ENCODE peak calls at places on chromosome 12, in four cellular contexts. Y is GM23338, F is psoas muscle, X is breast epithelium. D is an unnamed sample.

GRCh38 chr12:47801170-47801903 is 18.4 kb downstream of the HDAC7 start:
- DNase-seq in X (no peak), F (no peak), Y (no peak), D (no peak)

GRCh38 chr12:111586986-111587385 is 12.1 kb downstream of the ATXN2 start:
- DNase-seq in F (no peak), X (no peak), Y (no peak), D (no peak)

GRCh38 chr12:48681416-48681737 is 661 bp downstream of the KANSL2 start:
- DNase-seq in Y (no peak), F (no peak), X (no peak), D (no peak)

GRCh38 chr12:47817272-47818006 is 2.3 kb downstream of the HDAC7 start:
- DNase-seq in Y (peak; percentile 41), X (no peak), F (peak; percentile 43), D (no peak)

GRCh38 chr12:100123316-100124095 is 19.2 kb downstream of the BLTP3B start:
- DNase-seq in F (no peak), X (no peak), Y (no peak), D (no peak)

GRCh38 chr12:86613306-86613705 is 357.1 kb upstream of the MGAT4C start:
- DNase-seq in X (no peak), F (no peak), Y (no peak), D (no peak)

GRCh38 chr12:6662602-6662905 is 365 bp downstream of the ING4 start:
- DNase-seq in X (no peak), Y (peak; percentile 70), F (no peak), D (no peak)

GRCh38 chr12:47028981-47029708 is 50.3 kb upstream of the PCED1B start:
- DNase-seq in F (no peak), Y (no peak), X (no peak), D (no peak)

GRCh38 chr12:107033758-107034739 is 47.1 kb upstream of the MTERF2 start:
- DNase-seq in X (no peak), Y (no peak), F (no peak), D (no peak)

GRCh38 chr12:45415393-45415817 is 199.5 kb downstream of the ANO6 start:
- DNase-seq in X (no peak), Y (no peak), F (peak; percentile 83), D (no peak)

GRCh38 chr12:118122264-118122663 is 13.7 kb upstream of the PEBP1 start:
- DNase-seq in X (no peak), Y (no peak), F (no peak), D (no peak)

GRCh38 chr12:45762185-45763110 is 32.9 kb downstream of the ARID2 start:
- DNase-seq in F (no peak), X (no peak), Y (peak; percentile 60), D (no peak)

GRCh38 chr12:6452245-6452731 is 446 bp downstream of the TAPBPL start:
- DNase-seq in F (no peak), X (no peak), Y (no peak), D (no peak)

GRCh38 chr12:103929051-103929908 is 930 bp upstream of the HSP90B1 start:
- DNase-seq in X (peak; percentile 65), Y (peak; percentile 93), F (peak; percentile 91), D (peak; percentile 89)

GRCh38 chr12:106118278-106118820 is 20.4 kb downstream of the NUAK1 start:
- DNase-seq in F (no peak), Y (no peak), X (no peak), D (no peak)

GRCh38 chr12:31906581-31907286 is 52.5 kb upstream of the RESF1 start:
- DNase-seq in Y (no peak), F (no peak), X (no peak), D (no peak)
- H3K27ac ChIP-seq in Y (no peak overlapping the region), F (no peak overlapping the region), X (no peak overlapping the region), D (no peak overlapping the region)

DNA sequence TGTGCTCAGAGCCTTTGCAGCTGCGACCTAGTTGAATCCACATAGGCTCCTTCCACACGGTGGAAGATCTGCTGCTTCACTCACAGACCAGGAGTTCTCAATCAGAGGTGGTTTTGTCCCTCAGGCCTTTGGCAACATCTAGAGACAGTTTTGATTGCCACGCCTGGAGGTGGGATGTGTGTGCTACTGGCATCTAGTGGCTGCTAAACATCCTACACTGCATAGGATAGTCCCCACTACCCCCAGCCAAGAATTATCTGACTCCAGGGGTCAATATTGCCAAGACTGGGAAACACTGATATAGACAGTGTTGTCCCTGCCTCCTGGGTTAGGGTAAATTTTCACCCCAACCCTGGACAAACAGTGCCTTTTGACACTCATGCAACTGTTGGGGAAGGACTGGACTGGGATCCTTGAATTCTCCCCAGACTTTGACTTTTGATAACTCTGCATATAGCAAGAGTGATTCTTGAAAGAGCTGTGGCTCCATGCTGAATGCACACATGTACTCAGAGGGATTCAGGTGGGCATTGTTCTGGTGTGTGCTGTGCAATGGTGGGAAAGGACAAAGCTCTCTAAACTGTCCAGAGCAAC is 39.8 kb downstream of the BAZ2A start:
- DNase-seq in X (no peak), Y (peak; percentile 67), F (no peak), D (no peak)
- TF ChIP-seq CTCF in X (no peak), Y (peak; percentile 76), F (no peak), D (no peak)

DNA sequence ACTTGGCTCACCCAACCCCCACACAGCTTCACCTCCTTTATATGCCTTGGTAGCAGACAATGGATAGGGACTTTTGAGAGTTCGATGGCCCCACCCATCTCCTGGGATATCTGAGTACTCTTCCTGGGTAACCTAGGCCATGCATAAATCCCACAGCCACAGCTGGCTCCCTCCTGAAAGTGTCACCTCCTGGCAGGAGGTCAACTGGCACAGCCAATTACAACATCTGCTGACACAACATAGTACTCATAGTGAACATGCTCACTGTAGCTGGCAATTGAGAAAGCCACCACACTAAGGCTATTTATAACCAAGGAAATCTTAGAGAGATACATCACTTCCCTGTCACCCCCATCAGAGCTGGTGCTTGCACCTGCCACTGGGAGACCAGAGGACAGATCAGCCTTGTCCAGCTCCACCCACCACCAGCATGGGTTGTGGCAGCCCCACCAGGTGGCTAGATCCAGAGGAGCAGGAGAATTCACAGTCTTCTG is 410.0 kb downstream of the SYT1 start:
- DNase-seq in F (no peak), Y (peak; percentile 50), X (no peak), D (no peak)
- H3K4me3 ChIP-seq in F (no peak overlapping the region), Y (no peak overlapping the region), X (no peak overlapping the region), D (no peak overlapping the region)

DNA sequence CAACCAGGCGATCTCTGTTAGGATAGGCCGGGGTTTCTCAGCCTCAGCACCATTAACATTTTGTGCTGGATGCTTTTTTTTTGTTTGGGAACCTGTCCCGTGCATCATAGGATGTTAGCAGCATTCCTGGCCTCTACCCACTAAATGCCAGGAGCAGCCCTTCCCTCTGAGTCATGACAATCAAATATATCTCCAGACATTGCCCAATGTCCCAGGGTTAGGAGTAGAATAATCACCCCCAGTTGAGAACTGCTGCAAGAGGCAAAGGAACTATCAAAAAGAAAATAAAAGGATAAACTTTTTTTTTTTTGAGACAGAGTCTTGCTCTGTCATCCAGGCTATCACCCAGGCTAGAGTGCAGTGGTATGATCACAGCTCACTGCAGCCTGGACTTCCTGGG is 76.0 kb downstream of the ACACB start:
- DNase-seq in F (no peak), Y (no peak), X (no peak), D (no peak)
- H3K27ac ChIP-seq in F (peak overlapping the region; percentile 67), Y (no peak overlapping the region), X (no peak overlapping the region), D (no peak overlapping the region)

GRCh38 chr12:40375076-40375475 is 150.3 kb downstream of the LRRK2 start:
- DNase-seq in Y (peak; percentile 40), X (no peak), F (no peak), D (no peak)
- TF ChIP-seq CTCF in Y (peak; percentile 53), X (no peak), F (no peak), D (no peak)

GRCh38 chr12:116539905-116540482 is 19.2 kb upstream of the MAP1LC3B2 start:
- DNase-seq in Y (peak; percentile 73), F (no peak), X (peak; percentile 58), D (no peak)
- H3K4me3 ChIP-seq in Y (peak overlapping the region; percentile 28), F (peak overlapping the region; percentile 3), X (no peak overlapping the region), D (no peak overlapping the region)

DNA sequence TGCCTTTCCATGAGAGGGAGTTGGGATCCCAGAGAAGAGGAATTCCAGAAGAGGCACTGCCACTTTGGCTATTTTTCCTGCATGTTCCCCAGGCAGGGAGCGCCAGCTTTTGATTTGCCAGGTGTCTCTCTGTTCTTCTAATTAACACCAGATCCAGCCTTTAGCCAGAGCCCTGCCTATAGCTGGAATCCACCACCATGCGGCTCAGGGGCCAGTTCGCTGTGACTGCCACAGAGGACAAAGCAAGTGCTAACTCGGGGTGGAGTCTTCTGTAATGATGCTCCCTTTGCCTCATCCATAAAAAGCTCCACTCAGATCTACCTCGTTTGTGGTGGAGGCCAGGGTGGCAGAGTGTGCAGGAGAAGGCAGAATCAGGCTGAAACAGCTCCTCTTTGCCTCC is 17.9 kb upstream of the CTDSP2 start:
- DNase-seq in Y (peak; percentile 66), X (peak; percentile 19), F (no peak), D (no peak)
- H3K27ac ChIP-seq in Y (no peak overlapping the region), X (peak overlapping the region; percentile 95), F (peak overlapping the region; percentile 97), D (peak overlapping the region; percentile 86)

GRCh38 chr12:124514996-124515932 is 52.1 kb downstream of the NCOR2 start:
- DNase-seq in F (no peak), X (no peak), Y (no peak), D (no peak)

GRCh38 chr12:124517260-124518050 is 50.0 kb downstream of the NCOR2 start:
- DNase-seq in X (peak; percentile 89), F (peak; percentile 84), Y (no peak), D (peak; percentile 76)

GRCh38 chr12:124514145-124514995 is 53.0 kb downstream of the NCOR2 start:
- DNase-seq in F (no peak), Y (no peak), X (no peak), D (no peak)

GRCh38 chr12:124516850-124517249 is 50.6 kb downstream of the NCOR2 start:
- DNase-seq in Y (no peak), F (no peak), X (no peak), D (no peak)

DNA sequence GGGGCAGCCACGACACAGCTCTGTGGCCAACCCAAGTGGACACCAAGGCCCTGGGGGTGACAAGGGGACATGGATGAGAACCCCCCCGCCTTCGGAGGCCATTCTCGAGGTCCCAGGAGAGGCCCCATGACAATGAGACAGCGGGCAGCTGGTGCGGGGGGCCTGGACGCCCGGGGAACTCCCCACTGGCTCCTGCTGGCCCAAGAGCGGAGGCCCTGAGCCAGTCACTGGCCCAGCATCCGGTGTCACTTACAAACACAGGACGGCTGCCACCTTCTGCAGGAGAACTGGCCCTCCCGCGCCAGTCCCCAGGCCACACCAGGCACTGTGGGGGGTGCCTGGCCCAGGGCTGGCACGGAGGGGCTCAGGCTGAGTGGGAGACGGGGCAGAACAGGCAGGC is 51.4 kb downstream of the NCOR2 start:
- DNase-seq in F (peak; percentile 90), X (no peak), Y (no peak), D (no peak)
- TF ChIP-seq CTCF in F (no peak), X (no peak), Y (no peak), D (no peak)

D was measured in dorsolateral prefrontal cortex.